ENCODE peak calls at places on chromosome 1, in seven cellular contexts. P, Y, X, K, H, B and F are unnamed samples.

GRCh38 chr1:110524311-110525249 is 5.6 kb upstream of the KCNA10 start:
- DNase-seq in P (peak; percentile 44), Y (no peak), X (no peak), K (peak; percentile 83), H (peak; percentile 29), B (peak; percentile 14), F (peak; percentile 16)

GRCh38 chr1:243273945-243274344 is 18.1 kb downstream of the SDCCAG8 start:
- DNase-seq in P (no peak), Y (no peak), X (no peak), K (no peak), H (no peak), B (no peak), F (no peak)

GRCh38 chr1:94705755-94706154 is 114.4 kb upstream of the SLC44A3 start:
- DNase-seq in P (no peak), Y (no peak), X (no peak), K (no peak), H (no peak), B (peak; percentile 51), F (no peak)

GRCh38 chr1:206924549-206925115 is 2.9 kb upstream of the FCMR start:
- DNase-seq in P (no peak), Y (no peak), X (no peak), K (no peak), H (no peak), B (no peak), F (no peak)

GRCh38 chr1:4529579-4530445 is 124.6 kb upstream of the AJAP1 start:
- DNase-seq in P (no peak), Y (no peak), X (no peak), K (peak; percentile 8), H (no peak), B (no peak), F (no peak)

GRCh38 chr1:244460195-244460594 is 878 bp upstream of the CATSPERE start:
- DNase-seq in P (no peak), Y (no peak), X (no peak), K (no peak), H (no peak), B (peak; percentile 22), F (no peak)

GRCh38 chr1:153404768-153405167 is 11.6 kb upstream of the S100A7A start:
- DNase-seq in P (peak; percentile 56), Y (no peak), X (no peak), K (peak; percentile 24), H (peak; percentile 40), B (no peak), F (peak; percentile 36)

GRCh38 chr1:20172033-20172588 is 13.8 kb upstream of the UBXN10 start:
- DNase-seq in P (no peak), Y (no peak), X (no peak), K (no peak), H (no peak), B (no peak), F (no peak)

GRCh38 chr1:32060914-32061313 is 11.8 kb upstream of the TMEM39B start:
- DNase-seq in P (no peak), Y (no peak), X (no peak), K (no peak), H (no peak), B (no peak), F (no peak)

GRCh38 chr1:173554541-173555250 is 48.2 kb downstream of the SLC9C2 start:
- DNase-seq in P (no peak), Y (no peak), X (no peak), K (no peak), H (no peak), B (no peak), F (no peak)

GRCh38 chr1:32182060-32182459 is 2.6 kb downstream of the TXLNA start:
- DNase-seq in P (no peak), Y (no peak), X (no peak), K (no peak), H (no peak), B (peak; percentile 33), F (no peak)

GRCh38 chr1:221576268-221576667 is 165.6 kb downstream of the DUSP10 start:
- DNase-seq in P (no peak), Y (peak; percentile 86), X (no peak), K (no peak), H (no peak), B (peak; percentile 92), F (no peak)

GRCh38 chr1:56898005-56898373 is 43.4 kb downstream of the C8A start:
- DNase-seq in P (no peak), Y (no peak), X (no peak), K (no peak), H (no peak), B (no peak), F (no peak)

GRCh38 chr1:11831945-11832725 is 15.4 kb downstream of the NPPA start:
- DNase-seq in P (no peak), Y (no peak), X (no peak), K (no peak), H (no peak), B (no peak), F (no peak)

GRCh38 chr1:197464039-197464438 is 196.0 kb downstream of the CRB1 start:
- DNase-seq in P (no peak), Y (no peak), X (no peak), K (peak; percentile 11), H (no peak), B (peak; percentile 87), F (no peak)

GRCh38 chr1:198156111-198156744 is 570 bp upstream of the NEK7 start:
- DNase-seq in P (peak; percentile 77), Y (no peak), X (no peak), K (peak; percentile 73), H (peak; percentile 77), B (peak; percentile 83), F (peak; percentile 47)

DNA sequence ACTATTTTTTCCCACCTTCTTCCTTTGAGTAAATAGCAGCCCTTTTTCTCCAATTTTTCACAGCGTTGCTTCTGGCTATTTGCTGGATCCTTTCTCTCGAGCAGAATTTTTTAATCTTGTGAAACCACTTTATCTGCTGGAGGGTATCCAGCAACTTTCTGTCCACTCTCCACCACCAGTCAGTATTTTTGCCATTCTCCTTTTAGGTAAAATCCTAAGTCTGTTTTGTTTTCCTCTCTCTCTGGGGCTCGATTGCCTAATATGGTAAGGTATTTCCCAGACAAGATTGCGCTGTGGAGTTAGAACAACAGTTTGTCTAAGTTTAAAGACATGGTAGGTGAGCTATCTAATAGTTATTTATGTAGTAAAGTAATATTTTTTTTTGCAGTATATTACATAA is 156.9 kb downstream of the PPP1R12B start:
- DNase-seq in P (no peak), Y (peak; percentile 75), X (no peak), K (peak; percentile 23), H (no peak), B (peak; percentile 89), F (no peak)
- H3K9me3 ChIP-seq in P (no peaks in the 10 kb centered on the region), Y (no peaks in the 10 kb centered on the region), X (no peaks in the 10 kb centered on the region), K (no peaks in the 10 kb centered on the region), H (no peaks in the 10 kb centered on the region), B (no peaks in the 10 kb centered on the region), F (no peaks in the 10 kb centered on the region)

DNA sequence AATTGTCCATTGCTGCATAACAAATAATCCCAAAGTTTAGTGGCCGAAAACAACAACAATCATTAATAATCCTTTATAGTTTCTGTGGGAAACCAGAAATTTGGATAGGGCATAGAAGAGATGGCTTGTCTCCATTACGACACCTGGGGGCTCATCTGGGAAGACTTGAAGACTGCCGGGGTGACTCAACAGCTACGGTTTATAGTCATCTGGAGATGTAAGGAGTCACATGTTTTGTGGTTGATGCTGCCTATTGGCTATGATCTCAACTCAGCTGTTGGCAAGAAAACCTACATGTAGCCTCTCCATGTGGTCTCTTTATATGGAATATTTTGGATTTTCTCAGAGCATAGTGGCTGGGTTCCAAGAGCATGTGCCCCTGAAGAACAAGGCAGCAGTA is 29.3 kb upstream of the TSPAN2 start:
- DNase-seq in P (no peak), Y (no peak), X (no peak), K (no peak), H (no peak), B (peak; percentile 51), F (no peak)
- H3K9me3 ChIP-seq in P (peaks cover 10% of the 10 kb centered on the region), Y (peaks cover 11% of the 10 kb centered on the region), X (no peaks in the 10 kb centered on the region), K (no peaks in the 10 kb centered on the region), H (peaks cover 9% of the 10 kb centered on the region), B (no peaks in the 10 kb centered on the region), F (peaks cover 10% of the 10 kb centered on the region)

DNA sequence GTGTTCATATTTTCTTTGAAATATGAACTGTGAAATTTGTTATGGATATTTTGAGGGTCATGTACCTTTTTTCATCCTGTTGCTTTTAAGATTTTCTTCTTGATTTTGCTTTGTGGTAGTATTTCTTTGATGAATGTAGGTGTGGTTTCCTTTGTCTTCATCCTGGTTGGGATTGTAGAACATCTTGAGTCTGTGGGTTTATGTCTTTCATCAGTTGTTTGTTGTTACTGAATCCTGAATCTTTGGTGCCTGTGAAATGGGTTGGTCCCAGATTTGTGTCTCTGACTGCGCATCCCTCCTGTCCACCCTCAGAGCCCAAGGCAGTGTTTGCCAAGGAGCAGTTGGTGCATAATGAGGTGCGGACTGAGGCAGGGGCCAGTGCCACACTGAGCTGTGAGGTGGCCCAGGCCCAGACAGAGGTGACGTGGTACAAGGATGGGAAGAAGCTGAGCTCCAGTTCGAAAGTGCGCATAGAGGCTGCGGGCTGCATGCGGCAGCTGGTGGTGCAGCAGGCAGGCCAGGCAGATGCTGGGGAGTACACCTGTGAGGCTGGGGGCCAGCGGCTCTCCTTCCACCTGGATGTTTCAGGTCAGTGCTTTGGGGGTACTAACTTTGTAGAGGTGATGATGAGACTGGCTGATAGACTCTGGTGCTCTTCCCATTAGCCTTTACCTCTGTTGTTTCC is 38.5 kb downstream of the OBSCN start:
- DNase-seq in P (no peak), Y (no peak), X (no peak), K (no peak), H (no peak), B (no peak), F (no peak)
- H3K9me3 ChIP-seq in P (peaks cover 19% of the 10 kb centered on the region), Y (peaks cover 23% of the 10 kb centered on the region), X (peaks cover 17% of the 10 kb centered on the region), K (peaks cover 15% of the 10 kb centered on the region), H (peaks cover 56% of the 10 kb centered on the region), B (no peaks in the 10 kb centered on the region), F (peaks cover 9% of the 10 kb centered on the region)

GRCh38 chr1:8814870-8815269 is 2.6 kb downstream of the RERE start:
- DNase-seq in P (no peak), Y (no peak), X (no peak), K (peak; percentile 72), H (no peak), B (no peak), F (no peak)

GRCh38 chr1:8813991-8814390 is 3.4 kb downstream of the RERE start:
- DNase-seq in P (no peak), Y (no peak), X (no peak), K (no peak), H (no peak), B (peak; percentile 29), F (no peak)

GRCh38 chr1:8816306-8816705 is 1.1 kb downstream of the RERE start:
- DNase-seq in P (no peak), Y (no peak), X (no peak), K (no peak), H (no peak), B (peak; percentile 60), F (no peak)

GRCh38 chr1:8816831-8817412 is 518 bp downstream of the RERE start:
- DNase-seq in P (peak; percentile 19), Y (no peak), X (no peak), K (peak; percentile 50), H (no peak), B (peak; percentile 23), F (peak; percentile 18)

DNA sequence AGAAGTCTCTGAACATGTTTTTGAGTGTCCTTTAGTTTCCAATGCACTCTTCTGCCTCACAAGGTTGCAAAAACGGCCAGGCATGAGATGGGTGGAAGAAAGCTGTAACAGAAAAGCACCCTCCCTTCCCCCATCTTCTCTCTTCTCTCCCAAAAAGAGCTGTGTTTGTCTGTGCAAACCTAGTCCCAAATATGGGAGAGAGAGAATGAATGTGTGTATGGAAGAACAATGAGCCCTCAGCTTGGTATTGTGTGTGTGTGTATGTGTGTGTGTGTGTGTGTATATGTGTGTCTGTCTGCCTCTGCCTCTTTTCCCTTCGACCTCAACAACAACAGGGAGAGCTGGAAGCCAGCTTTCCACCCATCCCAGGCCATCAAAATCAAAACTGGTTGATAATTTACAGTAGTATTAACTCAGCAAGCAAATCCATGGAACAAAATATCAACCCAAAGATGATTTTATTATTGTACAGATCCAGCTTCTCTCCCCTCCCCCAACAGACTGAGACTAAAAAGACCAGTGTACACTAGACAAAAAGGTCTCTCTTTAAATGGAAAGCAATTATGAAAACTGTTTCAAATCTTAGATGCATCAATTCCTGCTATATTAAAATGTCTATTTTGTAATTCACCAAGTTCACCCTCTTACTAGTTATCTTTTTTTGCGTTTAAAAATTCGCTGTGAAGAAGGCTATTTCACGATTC is 1.7 kb downstream of the RERE start:
- DNase-seq in P (no peak), Y (no peak), X (no peak), K (peak; percentile 37), H (no peak), B (peak; percentile 53), F (no peak)
- H3K9me3 ChIP-seq in P (no peaks in the 10 kb centered on the region), Y (no peaks in the 10 kb centered on the region), X (no peaks in the 10 kb centered on the region), K (no peaks in the 10 kb centered on the region), H (no peaks in the 10 kb centered on the region), B (no peaks in the 10 kb centered on the region), F (no peaks in the 10 kb centered on the region)